ENCODE peak calls at places on chromosomes 16 and 17, in four cellular contexts. V, I, F and O are unnamed samples.

GRCh38 chr16:31202402-31203385 is at the start of gene PYCARD:
- DNase-seq in V (no peak), I (peak; percentile 59), F (no peak), O (peak; percentile 57)

GRCh38 chr16:889586-889985 is 81.2 kb downstream of the LMF1 start:
- DNase-seq in V (no peak), I (no peak), F (no peak), O (no peak)

GRCh38 chr17:28057731-28058246 is 15.3 kb downstream of the NLK start:
- DNase-seq in V (peak; percentile 84), I (no peak), F (peak; percentile 49), O (no peak)

GRCh38 chr16:10608687-10609409 is 28.4 kb upstream of the EMP2 start:
- DNase-seq in V (no peak), I (no peak), F (no peak), O (no peak)

GRCh38 chr17:48002920-48003685 is 32.2 kb downstream of the CDK5RAP3 start:
- DNase-seq in V (no peak), I (no peak), F (no peak), O (peak; percentile 50)

GRCh38 chr16:19844945-19845641 is 39.6 kb downstream of the GPRC5B start:
- DNase-seq in V (no peak), I (no peak), F (no peak), O (no peak)

GRCh38 chr17:38711792-38712571 is 6.9 kb downstream of the MLLT6 start:
- DNase-seq in V (no peak), I (no peak), F (no peak), O (no peak)

GRCh38 chr16:7086842-7087616 is 245.6 kb upstream of the RBFOX1 start:
- DNase-seq in V (no peak), I (no peak), F (peak; percentile 33), O (peak; percentile 10)

GRCh38 chr16:56247018-56247417 is 55.7 kb downstream of the GNAO1 start:
- DNase-seq in V (no peak), I (no peak), F (no peak), O (no peak)

GRCh38 chr17:32102697-32103096 is 39.6 kb upstream of the RHOT1 start:
- DNase-seq in V (no peak), I (no peak), F (no peak), O (no peak)

GRCh38 chr16:85379041-85380001 is 233.8 kb upstream of the GSE1 start:
- DNase-seq in V (no peak), I (peak; percentile 60), F (no peak), O (no peak)

GRCh38 chr16:54370653-54371052 is 84.1 kb upstream of the IRX3 start:
- DNase-seq in V (no peak), I (peak; percentile 16), F (no peak), O (no peak)

GRCh38 chr16:89381788-89382187 is 108.6 kb downstream of the ANKRD11 start:
- DNase-seq in V (no peak), I (no peak), F (no peak), O (no peak)

GRCh38 chr16:89380681-89381080 is 109.7 kb downstream of the ANKRD11 start:
- DNase-seq in V (no peak), I (no peak), F (no peak), O (no peak)

GRCh38 chr16:89376812-89377445 is 113.4 kb downstream of the ANKRD11 start:
- DNase-seq in V (no peak), I (no peak), F (peak; percentile 50), O (no peak)

GRCh38 chr16:89377446-89377838 is 112.9 kb downstream of the ANKRD11 start:
- DNase-seq in V (no peak), I (no peak), F (no peak), O (no peak)

DNA sequence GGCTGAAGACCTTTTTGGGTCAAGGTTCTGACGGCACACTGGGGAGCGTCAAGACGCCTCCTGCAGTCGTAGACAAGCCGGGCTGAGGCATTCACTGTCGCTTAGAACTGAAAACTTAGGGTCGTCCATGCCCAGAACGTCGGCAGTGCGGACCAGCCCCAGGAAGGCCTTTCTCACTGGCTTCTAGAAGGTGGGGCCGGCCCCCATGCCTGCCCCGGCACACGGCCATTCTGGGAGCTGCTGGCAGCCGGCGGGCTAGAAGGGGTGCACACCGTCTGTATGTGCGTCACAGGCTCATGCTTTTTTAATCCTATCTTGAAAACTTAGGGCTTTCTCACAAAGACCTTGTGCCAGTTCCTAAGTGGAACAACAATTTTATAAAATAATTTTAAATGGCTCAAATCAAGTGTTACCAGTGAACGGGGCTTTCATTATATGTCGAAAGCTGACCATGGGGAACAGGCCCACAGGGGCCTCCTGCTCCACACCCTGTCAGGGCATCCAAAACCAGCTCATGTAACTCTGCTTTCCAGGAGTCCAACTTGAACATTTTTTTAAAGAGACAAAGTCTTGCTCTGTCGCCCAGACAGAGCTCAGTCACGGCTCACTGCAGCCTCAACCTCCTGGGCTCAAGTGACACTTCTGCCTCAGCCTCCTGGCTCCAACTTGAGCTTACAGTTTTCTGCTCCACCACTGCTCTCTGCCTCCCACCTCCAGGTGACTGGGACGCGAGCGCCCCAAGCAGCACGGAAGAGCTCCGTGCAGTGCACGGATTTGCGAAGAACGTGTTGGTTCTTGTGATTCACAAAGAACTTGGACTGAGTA is 111.2 kb downstream of the ANKRD11 start:
- DNase-seq in V (no peak), I (no peak), F (no peak), O (no peak)
- TF ChIP-seq ESRRA in V (no peak), I (no peak), F (no peak), O (no peak)

DNA sequence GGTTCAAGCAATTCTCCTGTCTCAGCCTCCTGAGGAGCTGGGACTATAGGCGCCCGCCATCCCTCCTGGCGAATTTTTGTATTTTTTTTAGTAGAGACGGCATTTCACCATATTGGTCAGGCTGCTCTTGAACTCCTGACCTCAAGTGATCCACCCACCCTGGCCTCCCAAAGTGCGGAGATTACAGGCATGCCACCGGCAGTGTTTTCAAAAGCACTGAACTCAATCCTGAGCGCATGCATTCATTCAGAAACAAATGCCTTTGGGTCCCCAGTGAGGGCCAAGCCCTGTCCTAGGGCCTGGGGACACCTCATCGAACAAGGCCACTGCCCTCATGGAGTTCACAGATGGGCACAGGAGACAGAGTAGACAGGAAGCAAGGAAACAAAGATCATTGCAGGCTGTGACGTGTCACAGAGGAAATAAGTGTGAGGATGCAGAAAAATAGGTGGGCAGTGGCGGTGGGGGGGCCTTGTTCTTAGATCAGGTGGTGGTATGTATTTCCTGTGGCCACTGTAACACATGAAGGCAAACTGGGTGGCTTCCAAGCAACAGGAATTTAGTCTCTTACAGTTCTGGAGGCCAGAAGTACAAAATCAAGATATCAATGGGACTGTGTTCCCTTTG is 12.5 kb downstream of the TMEM114 start:
- DNase-seq in V (no peak), I (no peak), F (peak; percentile 33), O (no peak)
- TF ChIP-seq NR2C2 in V (no peak), I (no peak), F (no peak), O (no peak)

GRCh38 chr17:11284811-11285210 is 43.8 kb downstream of the SHISA6 start:
- DNase-seq in V (no peak), I (no peak), F (no peak), O (no peak)
- TF ChIP-seq ESRRA in V (no peak), I (no peak), F (no peak), O (no peak)

DNA sequence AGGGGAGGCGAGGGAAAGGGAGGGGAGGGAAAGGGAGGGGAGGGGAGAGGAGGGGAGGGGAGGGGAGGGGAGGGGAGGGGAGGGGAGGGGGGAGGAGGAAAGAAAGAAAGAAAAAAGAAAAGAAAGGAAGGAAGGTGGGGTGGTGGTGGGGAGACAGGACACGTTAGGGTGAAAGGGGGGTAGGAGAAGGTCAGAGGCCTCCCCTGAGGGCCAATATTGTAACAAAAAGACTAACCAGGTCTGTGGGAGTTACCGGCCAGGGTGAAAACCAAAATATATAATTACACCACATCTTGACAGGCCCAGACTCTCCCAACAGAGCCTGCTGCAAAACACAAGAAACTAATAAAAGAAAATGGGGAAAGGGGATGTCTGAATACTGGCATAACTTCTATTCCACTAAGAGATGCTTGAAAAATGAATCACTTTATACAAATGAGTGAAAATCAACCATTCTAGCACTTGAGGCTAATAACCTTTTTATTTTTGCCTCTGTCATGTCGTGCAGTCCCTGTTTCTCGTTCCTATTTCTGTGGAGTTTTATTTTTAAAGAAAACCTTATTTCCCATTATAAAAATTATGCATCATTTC is 10.0 kb downstream of the WDR45B start:
- DNase-seq in V (no peak), I (no peak), F (no peak), O (no peak)
- TF ChIP-seq NR2C2 in V (no peak), I (no peak), F (no peak), O (no peak)

DNA sequence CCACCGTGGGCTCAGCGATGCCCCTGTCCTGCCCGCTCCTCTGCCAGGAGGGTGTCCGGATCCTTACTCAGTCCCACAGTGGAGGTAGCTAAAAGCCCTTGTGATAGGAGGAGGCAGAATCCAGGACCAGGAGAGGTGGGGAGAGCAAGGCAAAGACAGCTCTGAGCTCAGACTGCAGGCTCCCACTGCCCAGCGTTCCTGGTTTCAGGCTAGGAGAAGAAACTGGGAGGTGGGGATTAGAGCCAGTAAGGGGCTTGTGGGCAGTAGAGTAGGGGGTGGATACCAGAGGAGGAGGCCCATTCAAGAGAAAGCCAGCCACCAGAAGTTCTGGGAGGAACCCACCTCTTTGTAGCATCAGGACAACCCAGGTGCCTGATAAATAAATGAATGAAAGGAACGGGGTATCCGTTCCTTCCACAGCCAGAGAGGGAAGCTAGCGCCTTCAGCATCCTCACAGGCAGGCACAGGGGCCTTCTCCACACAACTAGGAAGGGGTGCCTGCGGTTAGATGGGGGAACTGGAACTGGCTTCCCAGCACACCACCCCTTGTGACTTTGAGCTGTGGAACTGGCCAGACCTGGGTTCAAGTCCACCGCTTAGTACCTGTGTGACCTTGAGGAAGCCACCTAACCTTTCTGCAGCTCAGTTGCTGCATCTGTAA is 2.3 kb downstream of the IL21R start:
- DNase-seq in V (no peak), I (no peak), F (no peak), O (no peak)
- TF ChIP-seq ESRRA in V (peak; percentile 56), I (no peak), F (no peak), O (no peak)

GRCh38 chr16:74991593-74992403 is 6.9 kb upstream of the WDR59 start:
- DNase-seq in V (no peak), I (peak; percentile 67), F (peak; percentile 100), O (no peak)
- TF ChIP-seq NR2C2 in V (no peak), I (no peak), F (peak; percentile 41), O (no peak)

GRCh38 chr16:89575247-89576172 is at the start of gene CPNE7:
- DNase-seq in V (no peak), I (peak; percentile 82), F (no peak), O (peak; percentile 38)
- TF ChIP-seq ESRRA in V (no peak), I (no peak), F (no peak), O (no peak)

GRCh38 chr17:2705263-2705662 is 6.3 kb downstream of the CLUH start:
- DNase-seq in V (no peak), I (no peak), F (peak; percentile 25), O (no peak)
- TF ChIP-seq NR2C2 in V (no peak), I (no peak), F (no peak), O (no peak)

DNA sequence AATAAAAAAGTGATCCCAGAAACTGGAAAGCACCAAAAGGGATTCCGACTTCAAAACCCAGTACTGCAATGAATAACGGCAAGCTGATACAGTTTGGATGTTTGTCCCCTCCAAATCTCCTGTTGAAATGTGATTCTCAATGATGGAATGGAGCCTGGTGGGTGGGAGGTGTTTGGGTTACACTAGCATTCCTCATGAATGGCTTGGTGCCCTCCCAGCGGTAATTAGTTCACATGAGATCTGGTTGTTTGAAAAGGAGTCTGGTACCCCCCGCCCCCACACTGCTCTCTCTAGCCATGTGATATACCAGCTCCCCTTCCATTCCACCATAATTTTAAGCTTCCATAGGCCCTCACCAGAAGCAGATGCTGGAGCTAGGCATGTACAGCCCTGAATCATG is 40.1 kb downstream of the RANBP10 start:
- DNase-seq in V (no peak), I (no peak), F (no peak), O (no peak)
- TF ChIP-seq ESRRA in V (no peak), I (no peak), F (no peak), O (no peak)